ENCODE peak calls at places on chromosome 12, in six cellular contexts. X, H, M, K, E and G are unnamed samples.

GRCh38 chr12:110223777-110224378 is 57.2 kb upstream of the ATP2A2 start:
- DNase-seq in M (peak), H (no peak), K (no peak), X (no peak), E (no peak), G (no peak)

GRCh38 chr12:113683566-113683965 is 211.9 kb upstream of the LHX5 start:
- DNase-seq in H (no peak), X (no peak), K (no peak), M (no peak), E (no peak), G (no peak)

GRCh38 chr12:13165578-13166120 is 30.9 kb upstream of the EMP1 start:
- DNase-seq in M (peak), H (peak), K (no peak), X (peak), E (peak), G (peak)

GRCh38 chr12:108098374-108098773 is 30.7 kb upstream of the WSCD2 start:
- DNase-seq in E (no peak), H (no peak), M (no peak), K (no peak), X (no peak), G (no peak)

GRCh38 chr12:13198921-13199320 is 2.4 kb downstream of the EMP1 start:
- DNase-seq in H (no peak), K (no peak), E (peak), X (no peak), M (peak), G (no peak)

GRCh38 chr12:54016478-54016964 is 7.7 kb downstream of the HOXC8 start:
- DNase-seq in K (no peak), X (no peak), H (peak), E (no peak), M (peak), G (no peak)

GRCh38 chr12:118500302-118500701 is 123.9 kb downstream of the SUDS3 start:
- DNase-seq in M (no peak), X (no peak), H (no peak), E (peak), K (no peak), G (no peak)

GRCh38 chr12:53052419-53053222 is 2.8 kb downstream of the TNS2 start:
- DNase-seq in X (no peak), E (peak), H (no peak), M (peak), K (no peak), G (no peak)

GRCh38 chr12:15712823-15713663 is 76.1 kb downstream of the EPS8 start:
- DNase-seq in H (peak), E (peak), M (peak), K (no peak), X (no peak), G (no peak)

GRCh38 chr12:9646794-9647622 is 22.5 kb upstream of the CLEC2D start:
- DNase-seq in H (peak), K (no peak), E (no peak), M (peak), X (no peak), G (no peak)

GRCh38 chr12:92608418-92609091 is 94.2 kb upstream of the PLEKHG7 start:
- DNase-seq in H (peak), K (no peak), M (peak), X (no peak), E (no peak), G (peak)

GRCh38 chr12:121184425-121184824 is 25.5 kb upstream of the P2RX4 start:
- DNase-seq in X (peak), H (no peak), M (no peak), K (no peak), E (no peak), G (no peak)

GRCh38 chr12:31712877-31713276 is 15.9 kb downstream of the AMN1 start:
- DNase-seq in M (no peak), E (no peak), H (no peak), K (no peak), X (no peak), G (no peak)

GRCh38 chr12:26773313-26774104 is 59.5 kb downstream of the ITPR2 start:
- DNase-seq in M (no peak), K (no peak), H (peak), E (no peak), X (no peak), G (no peak)

GRCh38 chr12:9064201-9064814 is 51.4 kb downstream of the A2M start:
- DNase-seq in M (peak), K (no peak), H (peak), X (peak), E (peak), G (peak)

GRCh38 chr12:122738561-122738960 is 7.9 kb upstream of the HCAR1 start:
- DNase-seq in K (no peak), H (peak), X (no peak), M (no peak), E (no peak), G (no peak)

GRCh38 chr12:132197581-132198281 is 53.5 kb downstream of the NOC4L start:
- DNase-seq in E (no peak), K (no peak), H (no peak), X (no peak), M (peak), G (no peak)

GRCh38 chr12:95634622-95635621 is 83.6 kb upstream of the USP44 start:
- DNase-seq in M (no peak), H (no peak), E (no peak), X (no peak), K (no peak), G (no peak)

GRCh38 chr12:132622437-132623071 is 4.0 kb downstream of the P2RX2 start:
- DNase-seq in H (peak), K (peak), X (peak), E (peak), M (peak), G (no peak)

GRCh38 chr12:120234643-120235368 is 30.7 kb downstream of the PXN start:
- DNase-seq in X (peak), M (peak), E (peak), K (peak), H (peak), G (no peak)

GRCh38 chr12:32115404-32116104 is 8.9 kb downstream of the BICD1 start:
- DNase-seq in X (peak), M (peak), E (peak), K (peak), H (peak), G (no peak)

GRCh38 chr12:130013771-130014484 is 110.1 kb upstream of the TMEM132D start:
- DNase-seq in M (no peak), K (no peak), H (peak), X (no peak), E (no peak), G (no peak)

GRCh38 chr12:52235001-52235760 is 2.1 kb downstream of the KRT7 start:
- DNase-seq in K (no peak), H (no peak), E (no peak), M (peak), X (no peak), G (no peak)

GRCh38 chr12:133135747-133136146 is 5.3 kb downstream of the ZNF10 start:
- DNase-seq in M (no peak), E (no peak), X (no peak), H (no peak), K (no peak), G (no peak)

GRCh38 chr12:6607751-6608591 is 792 bp upstream of the CHD4 start:
- DNase-seq in E (no peak), K (no peak), M (peak), X (peak), H (peak), G (peak)

GRCh38 chr12:91984571-91984970 is 161.1 kb downstream of the BTG1 start:
- DNase-seq in M (peak), H (no peak), K (peak), X (no peak), E (no peak), G (no peak)

GRCh38 chr12:38477341-38478090 is 160.9 kb downstream of the ALG10B start:
- DNase-seq in E (no peak), M (no peak), X (no peak), H (no peak), K (no peak), G (no peak)

GRCh38 chr12:56565510-56566101 is 44.0 kb downstream of the RBMS2 start:
- DNase-seq in H (no peak), K (no peak), E (peak), X (no peak), M (peak), G (no peak)

GRCh38 chr12:132886529-132887477 is 602 bp downstream of the CHFR start:
- DNase-seq in X (peak), M (peak), H (no peak), E (peak), K (no peak), G (no peak)